ENCODE peak calls at places on chromosomes 16 and 17, in six cellular contexts. T, C, B, Q, N and Z are unnamed samples.

GRCh38 chr17:48375356-48375755 is 54.7 kb downstream of the SKAP1 start:
- DNase-seq in T (no peak), C (no peak), B (no peak), Q (no peak), N (no peak), Z (no peak)

GRCh38 chr16:66996324-66996982 is 8.1 kb downstream of the CES4A start:
- DNase-seq in T (peak; percentile 90), C (peak; percentile 69), B (no peak), Q (peak; percentile 39), N (peak; percentile 70), Z (no peak)

GRCh38 chr17:32349503-32349853 is 479 bp upstream of the ZNF207 start:
- DNase-seq in T (no peak), C (no peak), B (no peak), Q (peak; percentile 3), N (peak; percentile 29), Z (peak; percentile 42)

GRCh38 chr16:50457423-50457822 is 88.6 kb upstream of the BRD7 start:
- DNase-seq in T (peak; percentile 12), C (peak; percentile 16), B (no peak), Q (peak; percentile 31), N (no peak), Z (peak; percentile 8)

GRCh38 chr16:2979669-2980226 is 498 bp downstream of the PKMYT1 start:
- DNase-seq in T (no peak), C (no peak), B (no peak), Q (no peak), N (no peak), Z (no peak)

GRCh38 chr17:60039509-60040442 is 38.9 kb downstream of the HEATR6 start:
- DNase-seq in T (no peak), C (no peak), B (no peak), Q (no peak), N (no peak), Z (no peak)

GRCh38 chr17:53628011-53628410 is 194.7 kb upstream of the KIF2B start:
- DNase-seq in T (no peak), C (no peak), B (no peak), Q (peak; percentile 33), N (no peak), Z (no peak)

GRCh38 chr17:82831041-82831817 is 8.6 kb downstream of the ZNF750 start:
- DNase-seq in T (no peak), C (no peak), B (no peak), Q (no peak), N (no peak), Z (no peak)

GRCh38 chr17:51079049-51079448 is 41.6 kb downstream of the SPAG9 start:
- DNase-seq in T (no peak), C (no peak), B (no peak), Q (peak; percentile 64), N (no peak), Z (no peak)

GRCh38 chr17:29615048-29615385 is 7.7 kb downstream of the CORO6 start:
- DNase-seq in T (no peak), C (peak; percentile 75), B (peak; percentile 58), Q (no peak), N (no peak), Z (peak; percentile 51)

GRCh38 chr16:87395181-87395842 is 3.2 kb downstream of the MAP1LC3B start:
- DNase-seq in T (no peak), C (no peak), B (no peak), Q (no peak), N (no peak), Z (no peak)

GRCh38 chr16:73047536-73048291 is at the start of gene ZFHX3:
- DNase-seq in T (peak; percentile 89), C (peak; percentile 89), B (peak; percentile 15), Q (peak; percentile 76), N (peak; percentile 85), Z (peak; percentile 86)

GRCh38 chr16:57150682-57151330 is 35.0 kb downstream of the PSME3IP1 start:
- DNase-seq in T (no peak), C (no peak), B (no peak), Q (no peak), N (no peak), Z (no peak)

GRCh38 chr17:21313320-21313719 is 28.8 kb downstream of the MAP2K3 start:
- DNase-seq in T (peak; percentile 54), C (peak; percentile 50), B (no peak), Q (no peak), N (no peak), Z (peak; percentile 43)

GRCh38 chr16:85607796-85608514 is 5.2 kb upstream of the GSE1 start:
- DNase-seq in T (no peak), C (no peak), B (no peak), Q (no peak), N (peak; percentile 21), Z (no peak)

GRCh38 chr17:16941072-16941641 is 30.8 kb downstream of the TNFRSF13B start:
- DNase-seq in T (no peak), C (no peak), B (no peak), Q (peak; percentile 73), N (peak; percentile 8), Z (no peak)

GRCh38 chr16:86866986-86867722 is 288.8 kb downstream of the FOXL1 start:
- DNase-seq in T (no peak), C (peak; percentile 40), B (no peak), Q (no peak), N (no peak), Z (no peak)

DNA sequence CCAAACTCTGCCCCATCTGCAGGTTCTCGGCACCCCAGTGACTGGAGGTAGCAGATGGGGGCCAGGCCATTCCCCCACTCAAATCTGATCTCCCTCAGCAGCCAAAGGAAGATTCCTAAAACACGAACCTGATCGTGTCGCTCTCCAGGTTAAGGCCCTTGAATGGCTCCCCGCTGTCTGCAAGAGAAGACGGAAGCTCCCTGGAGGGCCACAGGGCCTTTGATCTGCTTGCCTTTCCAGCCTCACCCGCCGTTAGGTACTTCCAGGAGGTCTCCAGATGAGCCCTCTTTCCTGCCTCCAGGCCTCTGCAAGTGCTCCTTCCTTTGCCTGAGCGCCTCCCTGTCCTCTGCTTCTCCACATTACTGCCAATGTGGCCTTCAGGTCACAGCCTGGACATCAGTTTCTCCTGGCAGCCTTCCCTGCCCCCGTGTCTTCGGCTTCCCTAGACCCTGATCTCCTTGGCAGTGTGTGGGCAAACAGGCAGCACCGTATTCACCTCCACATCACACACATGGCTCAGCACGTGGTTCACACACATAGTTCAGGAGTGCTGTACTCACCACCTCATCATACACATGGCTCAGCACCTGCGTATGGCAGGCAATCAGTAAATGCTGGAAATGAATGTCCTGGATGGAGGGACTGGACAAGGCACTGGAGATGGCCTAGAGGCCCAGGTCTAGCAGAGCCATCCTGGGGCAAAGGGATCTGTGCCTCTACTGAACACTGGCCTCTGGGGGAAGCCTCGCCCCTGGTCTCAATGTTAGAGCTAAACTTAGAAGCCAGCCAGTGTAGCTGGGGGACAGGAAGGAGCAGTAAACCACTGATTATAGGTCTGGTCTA is 26.4 kb upstream of the MRPS23 start:
- DNase-seq in T (no peak), C (no peak), B (no peak), Q (peak; percentile 28), N (no peak), Z (peak; percentile 25)
- H3K4me1 ChIP-seq in T (peaks cover 7% of the 10 kb centered on the region), C (peaks cover 39% of the 10 kb centered on the region), B (peaks cover 5% of the 10 kb centered on the region), Q (peaks cover 77% of the 10 kb centered on the region), N (peaks cover 10% of the 10 kb centered on the region), Z (peaks cover 9% of the 10 kb centered on the region)

DNA sequence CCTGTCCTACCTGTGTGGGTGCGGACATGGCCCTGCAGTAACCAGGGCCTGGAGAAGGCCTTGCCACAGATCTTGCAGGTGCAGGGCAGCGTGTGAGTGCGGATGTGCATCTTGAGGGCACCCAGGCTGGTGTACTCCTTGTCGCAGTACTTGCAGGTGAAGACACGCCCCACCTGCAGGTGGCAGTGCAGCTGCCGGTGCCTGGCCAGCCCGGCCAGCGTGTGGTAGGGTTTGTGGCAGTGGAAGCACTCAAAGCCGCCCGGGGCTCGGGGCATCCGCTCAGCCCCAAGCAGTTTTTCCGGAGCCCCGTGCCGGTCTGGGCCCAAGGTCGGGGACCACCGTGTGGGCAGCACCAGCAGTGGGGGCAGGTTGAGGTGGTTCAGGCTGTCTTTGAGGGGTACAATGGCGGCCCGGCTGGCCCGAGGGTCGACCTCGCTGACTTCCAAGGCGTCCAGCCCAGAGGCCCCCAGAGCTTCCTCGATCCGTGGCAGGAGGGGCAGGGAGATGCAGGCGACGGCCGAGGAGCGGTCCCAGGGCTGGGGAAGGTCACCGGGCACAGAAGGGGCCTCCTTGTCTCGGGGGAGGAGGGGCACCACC is 5.1 kb downstream of the SNAI3 start:
- DNase-seq in T (no peak), C (no peak), B (no peak), Q (peak; percentile 68), N (no peak), Z (peak; percentile 84)
- TF ChIP-seq CTCF in T (no peak), C (peak; percentile 43), B (peak; percentile 61), Q (peak; percentile 69), N (peak; percentile 22), Z (peak; percentile 52)

GRCh38 chr17:75486951-75487350 is 28.4 kb downstream of the CASKIN2 start:
- DNase-seq in T (no peak), C (no peak), B (no peak), Q (no peak), N (no peak), Z (no peak)

GRCh38 chr17:75485688-75486087 is 29.3 kb downstream of the TMEM94 start:
- DNase-seq in T (no peak), C (peak; percentile 57), B (no peak), Q (no peak), N (no peak), Z (no peak)

GRCh38 chr17:75487351-75488070 is 27.8 kb downstream of the CASKIN2 start:
- DNase-seq in T (no peak), C (peak; percentile 69), B (peak; percentile 46), Q (no peak), N (no peak), Z (no peak)

GRCh38 chr17:75488693-75489510 is 26.4 kb downstream of the CASKIN2 start:
- DNase-seq in T (no peak), C (no peak), B (no peak), Q (no peak), N (no peak), Z (no peak)

GRCh38 chr17:75486151-75486550 is 29.2 kb downstream of the CASKIN2 start:
- DNase-seq in T (no peak), C (no peak), B (no peak), Q (no peak), N (no peak), Z (no peak)
- H3K4me1 ChIP-seq in T (no peaks in the 10 kb centered on the region), C (peaks cover 28% of the 10 kb centered on the region), B (peaks cover 25% of the 10 kb centered on the region), Q (no peaks in the 10 kb centered on the region), N (peaks cover 11% of the 10 kb centered on the region), Z (peaks cover 16% of the 10 kb centered on the region)

GRCh38 chr16:58665200-58665599 is 19.4 kb downstream of the SLC38A7 start:
- DNase-seq in T (no peak), C (no peak), B (no peak), Q (no peak), N (no peak), Z (no peak)

GRCh38 chr16:58658796-58659211 is 25.8 kb downstream of the SLC38A7 start:
- DNase-seq in T (no peak), C (no peak), B (no peak), Q (no peak), N (no peak), Z (no peak)

GRCh38 chr16:58656872-58657271 is 27.2 kb upstream of the CNOT1 start:
- DNase-seq in T (no peak), C (no peak), B (no peak), Q (no peak), N (no peak), Z (no peak)

DNA sequence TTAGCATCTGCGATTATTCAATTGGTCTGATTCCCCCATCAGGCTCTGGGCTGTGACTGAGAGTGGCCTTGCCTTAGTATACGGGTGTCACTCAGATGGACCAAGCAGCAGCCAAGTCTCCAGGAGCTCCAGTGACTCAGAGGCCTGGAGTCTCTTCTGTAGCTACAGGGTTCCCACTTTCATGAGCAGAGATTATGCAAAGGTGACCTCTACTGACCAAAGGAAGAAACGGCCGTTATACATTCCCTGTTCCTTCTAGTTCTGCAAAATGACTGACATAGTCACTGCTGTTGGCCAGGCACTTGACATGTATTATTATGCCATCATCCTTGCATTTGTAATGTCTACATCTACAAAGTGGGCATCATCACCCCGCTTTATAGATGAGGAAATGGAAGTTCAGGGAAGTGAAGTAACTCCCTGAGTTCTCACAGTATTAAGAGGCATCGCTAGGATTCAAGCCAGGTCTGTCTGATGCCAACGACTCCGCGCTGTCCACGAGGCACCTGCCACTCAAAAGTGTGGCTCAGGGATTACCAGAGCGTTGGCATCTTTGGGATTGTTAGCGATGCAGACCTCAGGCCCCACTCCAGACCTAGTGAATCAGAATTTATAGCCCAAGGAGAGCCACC is 23.3 kb downstream of the SLC38A7 start:
- DNase-seq in T (no peak), C (no peak), B (no peak), Q (peak; percentile 85), N (peak; percentile 37), Z (no peak)
- TF ChIP-seq CTCF in T (peak; percentile 46), C (peak; percentile 58), B (no peak), Q (peak; percentile 74), N (peak; percentile 30), Z (no peak)